ENCODE peak calls at places on chromosomes 12 and 14, in nine cellular contexts. R is GM12865; D is fibroblast of lung; B is stimulated activated CD4-positive, alpha-beta T cell treated with anti-CD3 and anti-CD28 coated beads, Interleukin-2, amount 100 ng/mL, for 48 hours; Y is activated naive CD8-positive, alpha-beta T cell treated with anti-CD3 and anti-CD28 coated beads for 36 hours; Q is activated T-cell treated with anti-CD3 and anti-CD28 coated beads for 48 hours; P is Right ventricle myocardium superior; X is Caco-2; J is NCI-H1436. M is an unnamed sample.

GRCh38 chr12:112839386-112839972 is 47.9 kb downstream of the RPH3A start:
- DNase-seq in R (no peak), D (peak), B (no peak), Y (no peak), Q (no peak), P (no peak), X (peak), J (no peak), M (peak)

GRCh38 chr12:12736759-12737676 is 19.9 kb downstream of the CDKN1B start:
- DNase-seq in R (peak), D (peak), B (peak), Y (peak), Q (no peak), P (no peak), X (peak), J (no peak), M (no peak)

GRCh38 chr12:104230304-104230703 is 14.7 kb downstream of the TXNRD1 start:
- DNase-seq in R (no peak), D (no peak), B (no peak), Y (no peak), Q (no peak), P (no peak), X (no peak), J (no peak), M (no peak)

GRCh38 chr14:54650331-54651017 is 83.5 kb downstream of the SAMD4A start:
- DNase-seq in R (no peak), D (peak), B (no peak), Y (no peak), Q (no peak), P (peak), X (peak), J (no peak), M (no peak)

GRCh38 chr14:63995285-63995684 is 142.5 kb downstream of the SYNE2 start:
- DNase-seq in R (no peak), D (no peak), B (no peak), Y (no peak), Q (no peak), P (no peak), X (no peak), J (no peak), M (no peak)

GRCh38 chr14:60655114-60655897 is 6.0 kb upstream of the SIX1 start:
- DNase-seq in R (no peak), D (no peak), B (no peak), Y (no peak), Q (no peak), P (no peak), X (no peak), J (peak), M (no peak)

GRCh38 chr14:77116194-77116817 is 18.2 kb downstream of the CIPC start:
- DNase-seq in R (no peak), D (no peak), B (no peak), Y (no peak), Q (no peak), P (no peak), X (no peak), J (no peak), M (no peak)

GRCh38 chr12:26771861-26772260 is 61.1 kb downstream of the ITPR2 start:
- DNase-seq in R (no peak), D (no peak), B (no peak), Y (no peak), Q (no peak), P (no peak), X (no peak), J (no peak), M (no peak)

GRCh38 chr14:28482644-28483043 is 283.9 kb upstream of the FOXG1 start:
- DNase-seq in R (no peak), D (no peak), B (no peak), Y (no peak), Q (no peak), P (no peak), X (no peak), J (no peak), M (no peak)

GRCh38 chr12:13539051-13539450 is 342.5 kb downstream of the EMP1 start:
- DNase-seq in R (no peak), D (no peak), B (no peak), Y (no peak), Q (no peak), P (no peak), X (no peak), J (no peak), M (no peak)

GRCh38 chr12:52907092-52907810 is 2.4 kb upstream of the KRT8 start:
- DNase-seq in R (no peak), D (peak), B (no peak), Y (no peak), Q (no peak), P (no peak), X (peak), J (peak), M (peak)

GRCh38 chr12:130920711-130921381 is 32.9 kb upstream of the ADGRD1 start:
- DNase-seq in R (no peak), D (peak), B (no peak), Y (no peak), Q (no peak), P (peak), X (no peak), J (no peak), M (no peak)

GRCh38 chr12:62263956-62264355 is 3.8 kb downstream of the USP15 start:
- DNase-seq in R (peak), D (no peak), B (no peak), Y (peak), Q (no peak), P (no peak), X (no peak), J (no peak), M (no peak)

GRCh38 chr14:55025948-55026347 is 951 bp downstream of the WDHD1 start:
- DNase-seq in R (no peak), D (no peak), B (no peak), Y (no peak), Q (no peak), P (no peak), X (no peak), J (no peak), M (no peak)

GRCh38 chr12:123099556-123100192 is 51.2 kb downstream of the PITPNM2 start:
- DNase-seq in R (no peak), D (no peak), B (no peak), Y (no peak), Q (no peak), P (no peak), X (no peak), J (no peak), M (no peak)

GRCh38 chr12:2051700-2052625 is 824 bp upstream of the CACNA1C start:
- DNase-seq in R (no peak), D (no peak), B (no peak), Y (no peak), Q (no peak), P (no peak), X (no peak), J (no peak), M (no peak)

GRCh38 chr14:83071888-83072501 is 1538.3 kb upstream of the SEL1L start:
- DNase-seq in R (peak), D (no peak), B (no peak), Y (no peak), Q (no peak), P (no peak), X (peak), J (peak), M (no peak)

GRCh38 chr12:20492251-20492728 is 124.0 kb downstream of the PDE3A start:
- DNase-seq in R (peak), D (peak), B (no peak), Y (peak), Q (peak), P (no peak), X (no peak), J (no peak), M (no peak)

GRCh38 chr12:5037795-5038357 is 5.8 kb upstream of the KCNA5 start:
- DNase-seq in R (no peak), D (no peak), B (no peak), Y (no peak), Q (no peak), P (no peak), X (no peak), J (no peak), M (no peak)

GRCh38 chr12:23816394-23816851 is 133.0 kb downstream of the SOX5 start:
- DNase-seq in R (no peak), D (no peak), B (no peak), Y (no peak), Q (no peak), P (no peak), X (peak), J (no peak), M (no peak)

GRCh38 chr14:79150226-79150625 is 980.1 kb downstream of the NRXN3 start:
- DNase-seq in R (no peak), D (no peak), B (no peak), Y (no peak), Q (no peak), P (no peak), X (no peak), J (no peak), M (no peak)

GRCh38 chr14:104724981-104725771 is 1.1 kb downstream of the ADSS1 start:
- DNase-seq in R (no peak), D (no peak), B (no peak), Y (no peak), Q (no peak), P (peak), X (no peak), J (no peak), M (no peak)

GRCh38 chr14:77026930-77027537 is 1.5 kb downstream of the IRF2BPL start:
- DNase-seq in R (peak), D (peak), B (no peak), Y (peak), Q (no peak), P (peak), X (peak), J (no peak), M (peak)

GRCh38 chr14:53955671-53956426 is 776 bp downstream of the BMP4 start:
- DNase-seq in R (peak), D (peak), B (no peak), Y (no peak), Q (no peak), P (peak), X (peak), J (no peak), M (peak)

GRCh38 chr12:4899361-4899760 is 10.3 kb upstream of the KCNA1 start:
- DNase-seq in R (peak), D (no peak), B (no peak), Y (no peak), Q (no peak), P (no peak), X (no peak), J (no peak), M (no peak)

GRCh38 chr12:129788506-129788905 is 115.3 kb downstream of the TMEM132D start:
- DNase-seq in R (no peak), D (peak), B (no peak), Y (no peak), Q (no peak), P (no peak), X (no peak), J (no peak), M (no peak)

GRCh38 chr14:76313303-76313702 is 62.6 kb upstream of the ESRRB start:
- DNase-seq in R (no peak), D (no peak), B (no peak), Y (no peak), Q (no peak), P (no peak), X (no peak), J (no peak), M (no peak)

GRCh38 chr14:52781629-52782028 is 9.8 kb downstream of the GNPNAT1 start:
- DNase-seq in R (no peak), D (no peak), B (no peak), Y (no peak), Q (no peak), P (no peak), X (no peak), J (no peak), M (no peak)